ENCODE peak calls at places on chromosomes 11 and 22, in five cellular contexts. L is NCI-H460; D is tibial artery; G is T-helper 2 cell treated with Interferon-gamma antibody and Interleukin-4, amounts not matched to agents 5 μg/mL and 100 μg/mL, for 36 hours; C is posterior vena cava. N is an unnamed sample.

GRCh38 chr11:67538306-67538705 is 15.1 kb upstream of the CABP2 start:
- DNase-seq in L (no peak), D (no peak), G (no peak), C (no peak), N (no peak)

GRCh38 chr11:106400949-106401545 is 323.6 kb downstream of the AASDHPPT start:
- DNase-seq in L (no peak), D (no peak), G (no peak), C (no peak), N (no peak)

GRCh38 chr22:25402160-25402500 is 162.3 kb upstream of the GRK3 start:
- DNase-seq in L (no peak), D (no peak), G (no peak), C (no peak), N (no peak)

GRCh38 chr11:83105167-83105566 is 33.5 kb upstream of the RAB30 start:
- DNase-seq in L (no peak), D (no peak), G (no peak), C (no peak), N (no peak)

GRCh38 chr11:68412593-68413475 is 47.7 kb upstream of the PPP6R3 start:
- DNase-seq in L (no peak), D (no peak), G (no peak), C (no peak), N (no peak)

GRCh38 chr11:33507356-33507755 is 193.3 kb downstream of the C11orf91 start:
- DNase-seq in L (no peak), D (no peak), G (no peak), C (no peak), N (no peak)

GRCh38 chr11:19301336-19301735 is 60.6 kb upstream of the E2F8 start:
- DNase-seq in L (no peak), D (no peak), G (no peak), C (no peak), N (no peak)

GRCh38 chr11:92811341-92811740 is 158.1 kb upstream of the MTNR1B start:
- DNase-seq in L (no peak), D (no peak), G (no peak), C (no peak), N (no peak)

GRCh38 chr11:46948378-46949131 is 12.0 kb downstream of the CSTPP1 start:
- DNase-seq in L (no peak), D (no peak), G (no peak), C (no peak), N (no peak)

GRCh38 chr11:13861411-13861810 is 101.1 kb upstream of the SPON1 start:
- DNase-seq in L (no peak), D (no peak), G (no peak), C (no peak), N (no peak)

GRCh38 chr11:76763573-76764348 is 19.4 kb upstream of the TSKU start:
- DNase-seq in L (no peak), D (peak; percentile 56), G (no peak), C (peak; percentile 84), N (no peak)

GRCh38 chr11:43116071-43116470 is 195.7 kb upstream of the API5 start:
- DNase-seq in L (no peak), D (no peak), G (no peak), C (no peak), N (no peak)

GRCh38 chr11:57214494-57214893 is 22.6 kb downstream of the APLNR start:
- DNase-seq in L (no peak), D (no peak), G (no peak), C (no peak), N (no peak)

GRCh38 chr11:106763516-106763915 is 254.8 kb downstream of the GUCY1A2 start:
- DNase-seq in L (no peak), D (no peak), G (no peak), C (no peak), N (no peak)

GRCh38 chr11:77159937-77160495 is 32.0 kb downstream of the MYO7A start:
- DNase-seq in L (no peak), D (no peak), G (no peak), C (no peak), N (no peak)

GRCh38 chr22:49967333-49968241 is 7.0 kb downstream of the PIM3 start:
- DNase-seq in L (no peak), D (peak; percentile 81), G (no peak), C (peak; percentile 85), N (peak; percentile 6)

GRCh38 chr11:117087446-117087845 is 10.8 kb downstream of the SIK3 start:
- DNase-seq in L (no peak), D (no peak), G (no peak), C (no peak), N (no peak)

GRCh38 chr11:6703247-6704063 is 20.3 kb upstream of the MRPL17 start:
- DNase-seq in L (peak; percentile 72), D (peak; percentile 71), G (no peak), C (no peak), N (peak; percentile 23)

GRCh38 chr22:36149464-36149863 is 11.1 kb downstream of the APOL3 start:
- DNase-seq in L (no peak), D (no peak), G (no peak), C (no peak), N (no peak)

GRCh38 chr11:119509969-119510401 is 87.0 kb upstream of the THY1 start:
- DNase-seq in L (no peak), D (no peak), G (peak; percentile 61), C (peak; percentile 89), N (no peak)

GRCh38 chr11:67178878-67179277 is 59.8 kb downstream of the KDM2A start:
- DNase-seq in L (no peak), D (no peak), G (no peak), C (no peak), N (no peak)

GRCh38 chr11:128504489-128504888 is 82.9 kb downstream of the ETS1 start:
- DNase-seq in L (no peak), D (no peak), G (no peak), C (no peak), N (no peak)

GRCh38 chr11:79060081-79060480 is 380.7 kb downstream of the TENM4 start:
- DNase-seq in L (no peak), D (no peak), G (no peak), C (no peak), N (no peak)

GRCh38 chr22:47257566-47257965 is 495.1 kb downstream of the TBC1D22A start:
- DNase-seq in L (no peak), D (no peak), G (no peak), C (no peak), N (no peak)

GRCh38 chr11:123173040-123173855 is 21.8 kb downstream of the CLMP start:
- DNase-seq in L (no peak), D (no peak), G (no peak), C (no peak), N (no peak)

GRCh38 chr11:1055990-1056771 is 18.5 kb upstream of the MUC2 start:
- DNase-seq in L (no peak), D (peak; percentile 52), G (no peak), C (peak; percentile 77), N (no peak)

GRCh38 chr11:128926437-128927107 is 16.1 kb downstream of the TP53AIP1 start:
- DNase-seq in L (no peak), D (no peak), G (no peak), C (no peak), N (no peak)

GRCh38 chr11:60454212-60454611 is 1.4 kb upstream of the MS4A1 start:
- DNase-seq in L (no peak), D (no peak), G (no peak), C (no peak), N (no peak)

GRCh38 chr11:104060004-104060403 is 23.6 kb downstream of the DDI1 start:
- DNase-seq in L (no peak), D (no peak), G (no peak), C (no peak), N (no peak)

GRCh38 chr11:6405039-6405667 is 13.7 kb downstream of the APBB1 start:
- DNase-seq in L (no peak), D (no peak), G (no peak), C (peak; percentile 77), N (no peak)

GRCh38 chr11:79592441-79593223 is 151.8 kb upstream of the TENM4 start:
- DNase-seq in L (no peak), D (no peak), G (no peak), C (no peak), N (no peak)

GRCh38 chr22:29032014-29032475 is 29.6 kb downstream of the C22orf31 start:
- DNase-seq in L (no peak), D (no peak), G (no peak), C (no peak), N (no peak)

GRCh38 chr11:862704-863388 is 20.2 kb downstream of the TSPAN4 start:
- DNase-seq in L (no peak), D (no peak), G (no peak), C (no peak), N (no peak)

GRCh38 chr22:41998361-41999261 is at the start of gene WBP2NL:
- DNase-seq in L (peak; percentile 84), D (peak; percentile 81), G (peak; percentile 84), C (peak; percentile 95), N (peak; percentile 86)

GRCh38 chr11:60786811-60787567 is 1.9 kb downstream of the MS4A10 start:
- DNase-seq in L (no peak), D (no peak), G (no peak), C (peak; percentile 87), N (no peak)

GRCh38 chr22:16717699-16718558 is 107.3 kb downstream of the XKR3 start:
- DNase-seq in L (no peak), D (no peak), G (no peak), C (peak; percentile 74), N (no peak)

N was measured in activated gamma-delta T cell treated with Interleukin-2 at 50 U/mL for 16 hours.